ENCODE peak calls at places on chromosomes 2 and 18, in four cellular contexts. One of them, this sample, is unnamed.

GRCh38 chr2:160142472-160142871 is 57.6 kb downstream of the ITGB6 start:
- DNase-seq in amygdala: no peak
- DNase-seq in stimulated activated CD8-positive, alpha-beta memory T cell treated with anti-CD3 and anti-CD28 coated beads, Interleukin-12 subunit alpha, Interleukin-12 subunit beta, amount 100 ng/mL, for 1 hour: no peak
- DNase-seq in CD4-positive, CD25-positive, alpha-beta regulatory T cell: no peak
- DNase-seq in this sample: no peak

GRCh38 chr2:85278361-85278760 is 49.4 kb downstream of the TGOLN2 start:
- DNase-seq in stimulated activated CD8-positive, alpha-beta memory T cell treated with anti-CD3 and anti-CD28 coated beads, Interleukin-12 subunit alpha, Interleukin-12 subunit beta, amount 100 ng/mL, for 1 hour: no peak
- DNase-seq in CD4-positive, CD25-positive, alpha-beta regulatory T cell: no peak
- DNase-seq in amygdala: no peak
- DNase-seq in this sample: no peak

GRCh38 chr2:177909962-177910361 is 162.6 kb downstream of the PDE11A start:
- DNase-seq in stimulated activated CD8-positive, alpha-beta memory T cell treated with anti-CD3 and anti-CD28 coated beads, Interleukin-12 subunit alpha, Interleukin-12 subunit beta, amount 100 ng/mL, for 1 hour: no peak
- DNase-seq in CD4-positive, CD25-positive, alpha-beta regulatory T cell: no peak
- DNase-seq in amygdala: no peak
- DNase-seq in this sample: no peak

GRCh38 chr2:186135697-186136096 is 350.4 kb upstream of the ZC3H15 start:
- DNase-seq in CD4-positive, CD25-positive, alpha-beta regulatory T cell: no peak
- DNase-seq in amygdala: no peak
- DNase-seq in stimulated activated CD8-positive, alpha-beta memory T cell treated with anti-CD3 and anti-CD28 coated beads, Interleukin-12 subunit alpha, Interleukin-12 subunit beta, amount 100 ng/mL, for 1 hour: no peak
- DNase-seq in this sample: no peak

GRCh38 chr2:230947908-230948365 is 22.9 kb upstream of the GPR55 start:
- DNase-seq in amygdala: no peak
- DNase-seq in stimulated activated CD8-positive, alpha-beta memory T cell treated with anti-CD3 and anti-CD28 coated beads, Interleukin-12 subunit alpha, Interleukin-12 subunit beta, amount 100 ng/mL, for 1 hour: no peak
- DNase-seq in CD4-positive, CD25-positive, alpha-beta regulatory T cell: no peak
- DNase-seq in this sample: no peak

GRCh38 chr2:148675708-148676107 is 31.2 kb downstream of the EPC2 start:
- DNase-seq in CD4-positive, CD25-positive, alpha-beta regulatory T cell: no peak
- DNase-seq in amygdala: no peak
- DNase-seq in stimulated activated CD8-positive, alpha-beta memory T cell treated with anti-CD3 and anti-CD28 coated beads, Interleukin-12 subunit alpha, Interleukin-12 subunit beta, amount 100 ng/mL, for 1 hour: no peak
- DNase-seq in this sample: no peak

GRCh38 chr18:79904357-79905147 is 46.9 kb downstream of the SLC66A2 start:
- DNase-seq in CD4-positive, CD25-positive, alpha-beta regulatory T cell: no peak
- DNase-seq in stimulated activated CD8-positive, alpha-beta memory T cell treated with anti-CD3 and anti-CD28 coated beads, Interleukin-12 subunit alpha, Interleukin-12 subunit beta, amount 100 ng/mL, for 1 hour: no peak
- DNase-seq in amygdala: no peak
- DNase-seq in this sample: no peak

GRCh38 chr2:224970311-224970710 is 72.0 kb downstream of the DOCK10 start:
- DNase-seq in stimulated activated CD8-positive, alpha-beta memory T cell treated with anti-CD3 and anti-CD28 coated beads, Interleukin-12 subunit alpha, Interleukin-12 subunit beta, amount 100 ng/mL, for 1 hour: no peak
- DNase-seq in CD4-positive, CD25-positive, alpha-beta regulatory T cell: no peak
- DNase-seq in amygdala: no peak
- DNase-seq in this sample: no peak

GRCh38 chr18:22865354-22866116 is 67.6 kb upstream of the RBBP8 start:
- DNase-seq in amygdala: no peak
- DNase-seq in stimulated activated CD8-positive, alpha-beta memory T cell treated with anti-CD3 and anti-CD28 coated beads, Interleukin-12 subunit alpha, Interleukin-12 subunit beta, amount 100 ng/mL, for 1 hour: no peak
- DNase-seq in CD4-positive, CD25-positive, alpha-beta regulatory T cell: no peak
- DNase-seq in this sample: no peak

GRCh38 chr2:7721413-7721995 is 804.3 kb downstream of the RNF144A start:
- DNase-seq in stimulated activated CD8-positive, alpha-beta memory T cell treated with anti-CD3 and anti-CD28 coated beads, Interleukin-12 subunit alpha, Interleukin-12 subunit beta, amount 100 ng/mL, for 1 hour: no peak
- DNase-seq in CD4-positive, CD25-positive, alpha-beta regulatory T cell: no peak
- DNase-seq in amygdala: no peak
- DNase-seq in this sample: no peak

GRCh38 chr2:170930132-170931109 is 1.4 kb downstream of the GORASP2 start:
- DNase-seq in amygdala: no peak
- DNase-seq in stimulated activated CD8-positive, alpha-beta memory T cell treated with anti-CD3 and anti-CD28 coated beads, Interleukin-12 subunit alpha, Interleukin-12 subunit beta, amount 100 ng/mL, for 1 hour: peak
- DNase-seq in CD4-positive, CD25-positive, alpha-beta regulatory T cell: peak
- DNase-seq in this sample: peak

GRCh38 chr2:170073288-170073687 is 104.7 kb upstream of the MYO3B start:
- DNase-seq in stimulated activated CD8-positive, alpha-beta memory T cell treated with anti-CD3 and anti-CD28 coated beads, Interleukin-12 subunit alpha, Interleukin-12 subunit beta, amount 100 ng/mL, for 1 hour: no peak
- DNase-seq in CD4-positive, CD25-positive, alpha-beta regulatory T cell: no peak
- DNase-seq in amygdala: no peak
- DNase-seq in this sample: peak

GRCh38 chr2:187924293-187924692 is 367.4 kb upstream of the GULP1 start:
- DNase-seq in stimulated activated CD8-positive, alpha-beta memory T cell treated with anti-CD3 and anti-CD28 coated beads, Interleukin-12 subunit alpha, Interleukin-12 subunit beta, amount 100 ng/mL, for 1 hour: no peak
- DNase-seq in CD4-positive, CD25-positive, alpha-beta regulatory T cell: no peak
- DNase-seq in amygdala: no peak
- DNase-seq in this sample: no peak

GRCh38 chr2:130864830-130865229 is 28.1 kb downstream of the ARHGEF4 start:
- DNase-seq in stimulated activated CD8-positive, alpha-beta memory T cell treated with anti-CD3 and anti-CD28 coated beads, Interleukin-12 subunit alpha, Interleukin-12 subunit beta, amount 100 ng/mL, for 1 hour: no peak
- DNase-seq in CD4-positive, CD25-positive, alpha-beta regulatory T cell: no peak
- DNase-seq in amygdala: no peak
- DNase-seq in this sample: no peak

GRCh38 chr2:20382965-20383800 is 32.5 kb upstream of the PUM2 start:
- DNase-seq in CD4-positive, CD25-positive, alpha-beta regulatory T cell: no peak
- DNase-seq in amygdala: no peak
- DNase-seq in stimulated activated CD8-positive, alpha-beta memory T cell treated with anti-CD3 and anti-CD28 coated beads, Interleukin-12 subunit alpha, Interleukin-12 subunit beta, amount 100 ng/mL, for 1 hour: no peak
- DNase-seq in this sample: no peak

GRCh38 chr18:35118641-35119040 is 77.4 kb downstream of the MAPRE2 start:
- DNase-seq in CD4-positive, CD25-positive, alpha-beta regulatory T cell: no peak
- DNase-seq in amygdala: no peak
- DNase-seq in stimulated activated CD8-positive, alpha-beta memory T cell treated with anti-CD3 and anti-CD28 coated beads, Interleukin-12 subunit alpha, Interleukin-12 subunit beta, amount 100 ng/mL, for 1 hour: no peak
- DNase-seq in this sample: no peak

GRCh38 chr2:43059183-43059897 is 167.1 kb downstream of the ZFP36L2 start:
- DNase-seq in stimulated activated CD8-positive, alpha-beta memory T cell treated with anti-CD3 and anti-CD28 coated beads, Interleukin-12 subunit alpha, Interleukin-12 subunit beta, amount 100 ng/mL, for 1 hour: peak
- DNase-seq in amygdala: peak
- DNase-seq in CD4-positive, CD25-positive, alpha-beta regulatory T cell: peak
- DNase-seq in this sample: peak

GRCh38 chr18:27184115-27185024 is 738 bp downstream of the CHST9 start:
- DNase-seq in amygdala: no peak
- DNase-seq in CD4-positive, CD25-positive, alpha-beta regulatory T cell: no peak
- DNase-seq in stimulated activated CD8-positive, alpha-beta memory T cell treated with anti-CD3 and anti-CD28 coated beads, Interleukin-12 subunit alpha, Interleukin-12 subunit beta, amount 100 ng/mL, for 1 hour: no peak
- DNase-seq in this sample: peak

GRCh38 chr2:146587291-146587713 is 1257.5 kb upstream of the ACVR2A start:
- DNase-seq in stimulated activated CD8-positive, alpha-beta memory T cell treated with anti-CD3 and anti-CD28 coated beads, Interleukin-12 subunit alpha, Interleukin-12 subunit beta, amount 100 ng/mL, for 1 hour: no peak
- DNase-seq in CD4-positive, CD25-positive, alpha-beta regulatory T cell: no peak
- DNase-seq in amygdala: no peak
- DNase-seq in this sample: no peak

GRCh38 chr2:618591-618990 is 58.6 kb downstream of the TMEM18 start:
- DNase-seq in amygdala: no peak
- DNase-seq in CD4-positive, CD25-positive, alpha-beta regulatory T cell: no peak
- DNase-seq in stimulated activated CD8-positive, alpha-beta memory T cell treated with anti-CD3 and anti-CD28 coated beads, Interleukin-12 subunit alpha, Interleukin-12 subunit beta, amount 100 ng/mL, for 1 hour: no peak
- DNase-seq in this sample: no peak

GRCh38 chr2:222569826-222570225 is 86.1 kb downstream of the FARSB start:
- DNase-seq in stimulated activated CD8-positive, alpha-beta memory T cell treated with anti-CD3 and anti-CD28 coated beads, Interleukin-12 subunit alpha, Interleukin-12 subunit beta, amount 100 ng/mL, for 1 hour: no peak
- DNase-seq in amygdala: no peak
- DNase-seq in CD4-positive, CD25-positive, alpha-beta regulatory T cell: no peak
- DNase-seq in this sample: no peak

GRCh38 chr2:160914217-160914616 is 246.0 kb upstream of the TANK start:
- DNase-seq in amygdala: no peak
- DNase-seq in stimulated activated CD8-positive, alpha-beta memory T cell treated with anti-CD3 and anti-CD28 coated beads, Interleukin-12 subunit alpha, Interleukin-12 subunit beta, amount 100 ng/mL, for 1 hour: no peak
- DNase-seq in CD4-positive, CD25-positive, alpha-beta regulatory T cell: no peak
- DNase-seq in this sample: no peak

GRCh38 chr2:177239934-177240600 is 24.5 kb downstream of the NFE2L2 start:
- DNase-seq in amygdala: no peak
- DNase-seq in stimulated activated CD8-positive, alpha-beta memory T cell treated with anti-CD3 and anti-CD28 coated beads, Interleukin-12 subunit alpha, Interleukin-12 subunit beta, amount 100 ng/mL, for 1 hour: no peak
- DNase-seq in CD4-positive, CD25-positive, alpha-beta regulatory T cell: peak
- DNase-seq in this sample: no peak

GRCh38 chr2:97765933-97766332 is 52.6 kb downstream of the ZAP70 start:
- DNase-seq in CD4-positive, CD25-positive, alpha-beta regulatory T cell: no peak
- DNase-seq in amygdala: no peak
- DNase-seq in stimulated activated CD8-positive, alpha-beta memory T cell treated with anti-CD3 and anti-CD28 coated beads, Interleukin-12 subunit alpha, Interleukin-12 subunit beta, amount 100 ng/mL, for 1 hour: no peak
- DNase-seq in this sample: no peak

GRCh38 chr2:45119038-45119437 is 109.8 kb upstream of the SIX2 start:
- DNase-seq in stimulated activated CD8-positive, alpha-beta memory T cell treated with anti-CD3 and anti-CD28 coated beads, Interleukin-12 subunit alpha, Interleukin-12 subunit beta, amount 100 ng/mL, for 1 hour: no peak
- DNase-seq in CD4-positive, CD25-positive, alpha-beta regulatory T cell: no peak
- DNase-seq in amygdala: no peak
- DNase-seq in this sample: no peak

GRCh38 chr18:24585996-24586566 is 125.6 kb downstream of the HRH4 start:
- DNase-seq in amygdala: no peak
- DNase-seq in stimulated activated CD8-positive, alpha-beta memory T cell treated with anti-CD3 and anti-CD28 coated beads, Interleukin-12 subunit alpha, Interleukin-12 subunit beta, amount 100 ng/mL, for 1 hour: no peak
- DNase-seq in CD4-positive, CD25-positive, alpha-beta regulatory T cell: no peak
- DNase-seq in this sample: no peak

GRCh38 chr2:7994397-7994951 is 687.4 kb upstream of the ID2 start:
- DNase-seq in stimulated activated CD8-positive, alpha-beta memory T cell treated with anti-CD3 and anti-CD28 coated beads, Interleukin-12 subunit alpha, Interleukin-12 subunit beta, amount 100 ng/mL, for 1 hour: no peak
- DNase-seq in amygdala: no peak
- DNase-seq in CD4-positive, CD25-positive, alpha-beta regulatory T cell: no peak
- DNase-seq in this sample: peak

GRCh38 chr2:108553181-108553919 is 19.1 kb downstream of the LIMS1 start:
- DNase-seq in stimulated activated CD8-positive, alpha-beta memory T cell treated with anti-CD3 and anti-CD28 coated beads, Interleukin-12 subunit alpha, Interleukin-12 subunit beta, amount 100 ng/mL, for 1 hour: no peak
- DNase-seq in CD4-positive, CD25-positive, alpha-beta regulatory T cell: no peak
- DNase-seq in amygdala: no peak
- DNase-seq in this sample: no peak

GRCh38 chr2:196415384-196415783 is 224.1 kb upstream of the CCDC150 start:
- DNase-seq in CD4-positive, CD25-positive, alpha-beta regulatory T cell: no peak
- DNase-seq in stimulated activated CD8-positive, alpha-beta memory T cell treated with anti-CD3 and anti-CD28 coated beads, Interleukin-12 subunit alpha, Interleukin-12 subunit beta, amount 100 ng/mL, for 1 hour: no peak
- DNase-seq in amygdala: no peak
- DNase-seq in this sample: no peak

GRCh38 chr18:49212819-49213218 is 247.6 kb downstream of the DYM start:
- DNase-seq in CD4-positive, CD25-positive, alpha-beta regulatory T cell: no peak
- DNase-seq in stimulated activated CD8-positive, alpha-beta memory T cell treated with anti-CD3 and anti-CD28 coated beads, Interleukin-12 subunit alpha, Interleukin-12 subunit beta, amount 100 ng/mL, for 1 hour: no peak
- DNase-seq in amygdala: no peak
- DNase-seq in this sample: no peak

GRCh38 chr2:1047485-1047884 is 96.8 kb downstream of the SNTG2 start:
- DNase-seq in stimulated activated CD8-positive, alpha-beta memory T cell treated with anti-CD3 and anti-CD28 coated beads, Interleukin-12 subunit alpha, Interleukin-12 subunit beta, amount 100 ng/mL, for 1 hour: no peak
- DNase-seq in amygdala: no peak
- DNase-seq in CD4-positive, CD25-positive, alpha-beta regulatory T cell: no peak
- DNase-seq in this sample: no peak

GRCh38 chr18:5943514-5943913 is 48.2 kb upstream of the TMEM200C start:
- DNase-seq in amygdala: no peak
- DNase-seq in stimulated activated CD8-positive, alpha-beta memory T cell treated with anti-CD3 and anti-CD28 coated beads, Interleukin-12 subunit alpha, Interleukin-12 subunit beta, amount 100 ng/mL, for 1 hour: no peak
- DNase-seq in CD4-positive, CD25-positive, alpha-beta regulatory T cell: no peak
- DNase-seq in this sample: peak

GRCh38 chr18:44744206-44745180 is 63.8 kb downstream of the SETBP1 start:
- DNase-seq in stimulated activated CD8-positive, alpha-beta memory T cell treated with anti-CD3 and anti-CD28 coated beads, Interleukin-12 subunit alpha, Interleukin-12 subunit beta, amount 100 ng/mL, for 1 hour: no peak
- DNase-seq in amygdala: no peak
- DNase-seq in CD4-positive, CD25-positive, alpha-beta regulatory T cell: no peak
- DNase-seq in this sample: no peak

GRCh38 chr2:100742884-100743283 is 77.1 kb upstream of the NPAS2 start:
- DNase-seq in CD4-positive, CD25-positive, alpha-beta regulatory T cell: no peak
- DNase-seq in amygdala: no peak
- DNase-seq in stimulated activated CD8-positive, alpha-beta memory T cell treated with anti-CD3 and anti-CD28 coated beads, Interleukin-12 subunit alpha, Interleukin-12 subunit beta, amount 100 ng/mL, for 1 hour: no peak
- DNase-seq in this sample: no peak

GRCh38 chr2:12221583-12221982 is 475.2 kb downstream of the LPIN1 start:
- DNase-seq in stimulated activated CD8-positive, alpha-beta memory T cell treated with anti-CD3 and anti-CD28 coated beads, Interleukin-12 subunit alpha, Interleukin-12 subunit beta, amount 100 ng/mL, for 1 hour: no peak
- DNase-seq in CD4-positive, CD25-positive, alpha-beta regulatory T cell: no peak
- DNase-seq in amygdala: no peak
- DNase-seq in this sample: no peak

GRCh38 chr2:21996339-21996738 is 872.6 kb downstream of the TDRD15 start:
- DNase-seq in CD4-positive, CD25-positive, alpha-beta regulatory T cell: no peak
- DNase-seq in amygdala: no peak
- DNase-seq in stimulated activated CD8-positive, alpha-beta memory T cell treated with anti-CD3 and anti-CD28 coated beads, Interleukin-12 subunit alpha, Interleukin-12 subunit beta, amount 100 ng/mL, for 1 hour: no peak
- DNase-seq in this sample: no peak

GRCh38 chr18:69233465-69234054 is 167.1 kb upstream of the DOK6 start:
- DNase-seq in CD4-positive, CD25-positive, alpha-beta regulatory T cell: no peak
- DNase-seq in stimulated activated CD8-positive, alpha-beta memory T cell treated with anti-CD3 and anti-CD28 coated beads, Interleukin-12 subunit alpha, Interleukin-12 subunit beta, amount 100 ng/mL, for 1 hour: no peak
- DNase-seq in amygdala: no peak
- DNase-seq in this sample: no peak

GRCh38 chr2:230225486-230225885 is at the start of gene SP140:
- DNase-seq in CD4-positive, CD25-positive, alpha-beta regulatory T cell: peak
- DNase-seq in stimulated activated CD8-positive, alpha-beta memory T cell treated with anti-CD3 and anti-CD28 coated beads, Interleukin-12 subunit alpha, Interleukin-12 subunit beta, amount 100 ng/mL, for 1 hour: peak
- DNase-seq in amygdala: no peak
- DNase-seq in this sample: no peak

GRCh38 chr18:75009296-75009695 is 199.6 kb downstream of the PTGR3 start:
- DNase-seq in amygdala: no peak
- DNase-seq in stimulated activated CD8-positive, alpha-beta memory T cell treated with anti-CD3 and anti-CD28 coated beads, Interleukin-12 subunit alpha, Interleukin-12 subunit beta, amount 100 ng/mL, for 1 hour: no peak
- DNase-seq in CD4-positive, CD25-positive, alpha-beta regulatory T cell: no peak
- DNase-seq in this sample: no peak

This sample was measured in COR-L47.